ENCODE peak calls at places on chromosome 18, in five cellular contexts. Q, H, G, M and W are unnamed samples.

GRCh38 chr18:70578480-70578879 is 289.6 kb downstream of the SOCS6 start:
- DNase-seq in Q (no peak), H (no peak), G (no peak), M (no peak), W (no peak)

GRCh38 chr18:12372406-12372805 is 4.6 kb downstream of the AFG3L2 start:
- DNase-seq in Q (no peak), H (no peak), G (no peak), M (no peak), W (no peak)

GRCh38 chr18:55351980-55352714 is 235.8 kb downstream of the TCF4 start:
- DNase-seq in Q (no peak), H (peak), G (no peak), M (no peak), W (no peak)

GRCh38 chr18:77197073-77197472 is 52.6 kb upstream of the GALR1 start:
- DNase-seq in Q (no peak), H (no peak), G (no peak), M (no peak), W (no peak)

GRCh38 chr18:62778976-62779869 is 63.9 kb downstream of the PHLPP1 start:
- DNase-seq in Q (no peak), H (no peak), G (no peak), M (no peak), W (no peak)

GRCh38 chr18:58045265-58046086 is 1.4 kb downstream of the NEDD4L start:
- DNase-seq in Q (no peak), H (peak), G (no peak), M (no peak), W (no peak)

GRCh38 chr18:26468931-26469340 is 79.4 kb downstream of the KCTD1 start:
- DNase-seq in Q (no peak), H (no peak), G (no peak), M (no peak), W (no peak)

GRCh38 chr18:12041561-12041960 is 52.1 kb upstream of the ANKRD62 start:
- DNase-seq in Q (no peak), H (peak), G (peak), M (no peak), W (peak)

GRCh38 chr18:78736015-78736690 is 243.5 kb upstream of the SALL3 start:
- DNase-seq in Q (no peak), H (no peak), G (no peak), M (no peak), W (no peak)

GRCh38 chr18:55384551-55385275 is 203.3 kb downstream of the TCF4 start:
- DNase-seq in Q (no peak), H (peak), G (peak), M (no peak), W (no peak)

GRCh38 chr18:69411199-69411598 is 10.5 kb downstream of the DOK6 start:
- DNase-seq in Q (no peak), H (no peak), G (no peak), M (no peak), W (no peak)

DNA sequence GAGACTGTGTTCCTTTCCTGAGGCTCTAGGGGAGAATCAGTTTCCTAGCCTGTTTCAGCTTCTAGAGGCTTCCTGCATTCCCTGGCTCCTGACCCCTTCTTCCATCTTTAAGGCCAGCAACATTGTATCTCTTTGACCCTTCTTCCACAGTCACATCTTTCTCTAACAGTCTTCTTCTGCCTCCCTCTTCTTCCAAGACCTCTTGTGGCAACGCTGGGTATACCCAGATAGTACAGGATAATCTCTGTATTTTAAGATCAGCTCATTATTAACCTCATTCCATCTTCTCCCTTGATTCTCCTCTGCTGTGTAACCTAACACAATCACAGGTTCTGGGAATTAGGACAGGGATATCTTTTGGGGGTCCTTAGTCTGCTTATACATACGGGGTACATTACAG is 8.9 kb upstream of the MYL12A start:
- DNase-seq in Q (no peak), H (no peak), G (no peak), M (no peak), W (no peak)
- TF ChIP-seq CTCF in Q (no peak), H (peak), G (peak), M (no peak), W (peak)

GRCh38 chr18:48660346-48661228 is 121.8 kb downstream of the CTIF start:
- DNase-seq in Q (no peak), H (no peak), G (no peak), M (no peak), W (no peak)
- H3K4me3 ChIP-seq in Q (no peak), H (no peak), G (no peak), M (no peak), W (no peak)

DNA sequence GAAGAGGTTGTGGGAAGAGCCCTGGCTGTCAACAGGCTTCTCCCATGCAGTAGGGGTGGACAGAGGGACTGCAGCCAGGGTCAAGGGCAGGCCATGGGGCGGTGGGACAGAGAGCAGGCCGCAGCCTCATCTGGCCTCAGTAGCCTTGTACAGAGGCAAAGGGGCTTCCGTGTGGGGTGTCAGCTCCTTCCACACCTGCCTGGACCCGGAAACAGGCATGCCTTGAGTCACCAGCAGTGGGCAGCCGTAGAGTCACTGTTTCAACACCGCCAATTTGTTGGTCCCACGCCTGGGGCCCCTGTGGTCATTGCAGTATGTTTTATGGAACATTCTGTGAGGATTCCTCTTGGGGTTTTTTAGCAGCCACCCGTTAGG is 173.0 kb downstream of the SMAD7 start:
- DNase-seq in Q (no peak), H (peak), G (no peak), M (no peak), W (no peak)
- TF ChIP-seq CTCF in Q (no peak), H (no peak), G (peak), M (peak), W (peak)

GRCh38 chr18:45839415-45840395 is 14.2 kb downstream of the SIGLEC15 start:
- DNase-seq in Q (no peak), H (peak), G (peak), M (no peak), W (peak)

GRCh38 chr18:45836242-45837215 is 11.1 kb downstream of the SIGLEC15 start:
- DNase-seq in Q (no peak), H (no peak), G (no peak), M (no peak), W (no peak)

GRCh38 chr18:45838302-45839070 is 13.0 kb downstream of the SIGLEC15 start:
- DNase-seq in Q (no peak), H (no peak), G (no peak), M (no peak), W (no peak)

GRCh38 chr18:45835057-45835634 is 9.7 kb downstream of the SIGLEC15 start:
- DNase-seq in Q (no peak), H (no peak), G (no peak), M (no peak), W (no peak)

GRCh38 chr18:45837283-45838070 is 12.0 kb downstream of the SIGLEC15 start:
- DNase-seq in Q (no peak), H (peak), G (no peak), M (no peak), W (no peak)
- H3K4me3 ChIP-seq in Q (peak), H (no peak), G (peak), M (no peak), W (no peak)

DNA sequence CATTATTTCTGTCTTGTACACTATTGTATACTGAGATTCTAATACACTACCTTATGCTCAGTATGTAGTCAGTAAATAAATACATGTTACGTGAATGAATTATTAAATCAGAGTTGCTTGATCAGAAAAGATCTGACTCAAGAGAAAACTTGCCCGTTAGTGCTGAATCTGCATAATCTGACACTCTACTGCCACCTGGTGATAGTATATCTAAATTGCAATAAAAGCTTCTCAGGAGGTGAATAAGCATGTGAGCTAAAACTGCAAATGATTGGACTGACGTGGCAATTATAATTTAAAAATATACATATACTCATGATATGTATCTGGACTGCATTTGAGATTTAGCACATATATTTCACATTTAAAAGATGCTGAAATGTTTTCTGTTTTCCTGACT is 70.4 kb downstream of the KIAA1328 start:
- DNase-seq in Q (no peak), H (no peak), G (no peak), M (no peak), W (no peak)
- TF ChIP-seq CTCF in Q (no peak), H (no peak), G (peak), M (no peak), W (peak)